ENCODE peak calls at places on chromosomes 4 and X, in five cellular contexts. B is neuronal stem cell, S is trophoblast cell, H is pancreas, Q is Peyer's patch. K is an unnamed sample. For H3K27me3 and H3K4me1, the result is how much of the 10 kb centered on the place peaks cover.

GRCh38 chrX:135421537-135421931 is 210 bp upstream of the SMIM10L2A start:
- DNase-seq in B (peak), S (peak), H (peak), Q (peak), K (no peak)

GRCh38 chrX:118943102-118943501 is 31.3 kb upstream of the LONRF3 start:
- DNase-seq in B (no peak), S (no peak), H (no peak), Q (no peak), K (no peak)

GRCh38 chrX:68387786-68388185 is 45.5 kb downstream of the OPHN1 start:
- DNase-seq in B (no peak), S (peak), H (no peak), Q (no peak), K (no peak)

GRCh38 chr4:137998666-137999429 is 243.3 kb downstream of the SLC7A11 start:
- DNase-seq in B (no peak), S (no peak), H (no peak), Q (no peak), K (no peak)

GRCh38 chr4:82372502-82372873 is 1.3 kb downstream of the HNRNPD start:
- DNase-seq in B (no peak), S (no peak), H (peak), Q (no peak), K (no peak)

GRCh38 chr4:102589743-102590142 is 88.6 kb downstream of the NFKB1 start:
- DNase-seq in B (no peak), S (no peak), H (no peak), Q (no peak), K (no peak)

GRCh38 chrX:87337267-87337666 is 180.3 kb upstream of the KLHL4 start:
- DNase-seq in B (no peak), S (no peak), H (no peak), Q (no peak), K (no peak)

GRCh38 chr4:6574747-6575502 is at the start of gene MAN2B2:
- DNase-seq in B (peak), S (peak), H (peak), Q (peak), K (peak)

GRCh38 chr4:40264995-40265909 is 68.4 kb downstream of the RHOH start:
- DNase-seq in B (no peak), S (peak), H (no peak), Q (no peak), K (no peak)

GRCh38 chr4:140027135-140027534 is 126.8 kb downstream of the MAML3 start:
- DNase-seq in B (no peak), S (no peak), H (no peak), Q (no peak), K (no peak)

GRCh38 chr4:129822708-129823504 is 727.0 kb downstream of the C4orf33 start:
- DNase-seq in B (no peak), S (peak), H (peak), Q (no peak), K (peak)

GRCh38 chr4:47913858-47914218 is 545 bp downstream of the NFXL1 start:
- DNase-seq in B (no peak), S (peak), H (peak), Q (no peak), K (no peak)

GRCh38 chrX:31190221-31190975 is 118.6 kb upstream of the FTHL17 start:
- DNase-seq in B (no peak), S (no peak), H (no peak), Q (no peak), K (no peak)

GRCh38 chrX:31185884-31186283 is 114.0 kb upstream of the FTHL17 start:
- DNase-seq in B (no peak), S (no peak), H (no peak), Q (no peak), K (no peak)

GRCh38 chrX:31181377-31182038 is 109.7 kb upstream of the FTHL17 start:
- DNase-seq in B (no peak), S (no peak), H (no peak), Q (no peak), K (no peak)

DNA sequence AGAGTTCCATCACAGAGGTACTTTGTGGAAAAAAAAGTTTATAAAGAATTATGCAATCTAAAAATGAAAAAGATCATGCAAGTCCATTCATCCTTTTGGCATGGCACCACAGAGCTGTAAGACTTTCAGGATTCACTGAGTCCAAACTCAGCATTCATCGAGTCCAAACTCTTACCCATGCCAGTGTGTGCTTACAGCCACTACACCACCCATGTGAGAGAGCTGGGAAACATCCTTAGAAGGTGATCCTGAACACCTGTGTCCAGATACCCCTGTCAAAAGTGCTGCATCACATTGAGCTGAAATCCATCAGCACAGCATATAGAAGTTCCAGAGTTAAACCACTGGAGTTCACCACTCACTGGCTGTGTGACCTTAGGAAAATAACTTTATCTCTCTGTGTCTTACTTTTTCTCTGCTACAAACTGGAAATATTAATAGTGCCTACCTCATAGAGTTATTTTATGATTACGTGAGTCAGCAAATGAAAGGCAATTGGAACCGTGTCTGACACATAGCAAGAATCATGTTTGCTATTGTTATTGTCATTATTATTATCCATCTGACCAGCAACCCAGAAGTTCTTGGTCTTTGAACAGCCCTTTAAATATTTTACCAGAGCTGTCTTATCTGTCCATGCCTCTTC is 115.0 kb upstream of the FTHL17 start:
- DNase-seq in B (no peak), S (no peak), H (no peak), Q (no peak), K (no peak)
- H3K27me3 ChIP-seq in B (under half), S (under half), H (under half), Q (under half), K (under half)

GRCh38 chrX:12975999-12976558 is 1.2 kb downstream of the TMSB4X start:
- DNase-seq in B (peak), S (no peak), H (peak), Q (peak), K (peak)

GRCh38 chrX:12974797-12975669 is at the start of gene TMSB4X:
- DNase-seq in B (peak), S (no peak), H (peak), Q (peak), K (peak)

GRCh38 chrX:12974217-12974796 is 603 bp upstream of the TMSB4X start:
- DNase-seq in B (peak), S (no peak), H (peak), Q (peak), K (peak)

GRCh38 chrX:12973561-12974216 is 1.2 kb upstream of the TMSB4X start:
- DNase-seq in B (no peak), S (no peak), H (no peak), Q (no peak), K (no peak)

GRCh38 chrX:12975670-12975965 is 708 bp downstream of the TMSB4X start:
- DNase-seq in B (no peak), S (no peak), H (peak), Q (no peak), K (no peak)
- H3K4me1 ChIP-seq in B (under half), S (under half), H (under half), Q (under half), K (under half)

DNA sequence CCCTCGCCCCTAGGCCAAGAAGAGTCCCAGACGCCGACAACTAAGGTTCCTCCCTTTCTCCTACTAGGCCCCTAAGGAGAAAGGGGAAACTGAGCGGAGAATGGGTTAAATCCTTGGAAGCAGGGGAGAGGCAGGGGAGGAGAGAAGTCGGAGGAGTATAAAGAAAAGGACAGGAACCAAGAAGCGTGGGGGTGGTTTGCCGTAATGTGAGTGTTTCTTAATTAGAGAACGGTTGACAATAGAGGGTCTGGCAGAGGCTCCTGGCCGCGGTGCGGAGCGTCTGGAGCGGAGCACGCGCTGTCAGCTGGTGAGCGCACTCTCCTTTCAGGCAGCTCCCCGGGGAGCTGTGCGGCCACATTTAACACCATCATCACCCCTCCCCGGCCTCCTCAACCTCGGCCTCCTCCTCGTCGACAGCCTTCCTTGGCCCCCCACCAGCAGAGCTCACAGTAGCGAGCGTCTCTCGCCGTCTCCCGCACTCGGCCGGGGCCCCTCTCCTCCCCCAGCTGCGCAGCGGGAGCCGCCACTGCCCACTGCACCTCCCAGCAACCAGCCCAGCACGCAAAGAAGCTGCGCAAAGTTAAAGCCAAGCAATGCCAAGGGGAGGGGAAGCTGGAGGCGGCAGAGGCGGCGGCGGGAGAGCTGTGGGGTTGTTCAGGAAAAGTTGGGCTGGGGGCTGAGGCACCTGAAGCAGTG is 6.0 kb downstream of the ATOH1 start:
- DNase-seq in B (peak), S (no peak), H (no peak), Q (no peak), K (no peak)
- H3K27me3 ChIP-seq in B (half or more), S (under half), H (under half), Q (under half), K (under half)

DNA sequence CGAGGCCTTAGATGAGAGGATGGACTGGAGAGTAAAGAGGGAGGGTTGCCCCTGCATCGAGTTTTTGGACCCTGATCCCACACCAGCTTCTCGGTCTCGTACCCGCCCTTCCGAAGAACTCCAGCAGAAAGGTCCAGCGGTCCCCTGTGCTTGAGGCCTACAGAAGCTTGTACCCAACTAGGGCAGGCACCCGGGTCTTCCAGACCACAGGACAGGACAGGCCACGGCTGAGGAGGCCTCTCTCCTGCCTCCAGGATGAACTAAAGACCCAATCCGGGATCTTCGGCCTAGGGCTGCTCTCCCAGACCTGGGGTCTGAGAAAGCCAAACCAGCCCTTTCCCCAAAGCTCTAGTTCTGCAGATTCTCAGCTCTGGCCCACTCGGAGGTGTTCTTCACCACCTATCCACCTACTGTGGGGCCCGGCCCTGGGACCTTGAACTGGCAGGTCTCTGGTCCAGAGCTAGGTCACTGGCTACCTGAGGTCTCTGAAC is 1.2 kb downstream of the NKX3-2 start:
- DNase-seq in B (no peak), S (no peak), H (no peak), Q (no peak), K (no peak)
- H3K4me1 ChIP-seq in B (under half), S (under half), H (under half), Q (under half), K (under half)

DNA sequence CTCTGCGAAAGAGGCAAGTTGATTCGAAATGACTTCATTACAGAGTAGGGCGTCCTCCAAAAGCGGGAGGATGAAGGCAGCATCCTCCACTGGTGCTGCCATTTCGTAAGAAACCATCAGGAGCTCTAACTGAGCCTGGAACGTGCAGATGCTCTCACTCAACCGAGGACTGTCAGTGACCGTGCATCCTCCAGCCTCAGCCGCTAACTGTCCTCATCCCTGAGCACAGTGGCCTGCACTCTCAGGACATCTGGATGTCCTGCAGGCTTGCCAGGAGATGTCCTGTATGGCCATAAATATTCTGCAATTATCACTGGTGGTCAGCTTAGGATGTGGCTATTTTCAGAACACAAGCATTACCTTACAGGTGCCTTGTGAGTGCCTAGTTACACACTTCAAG is 107.1 kb upstream of the ADRA2C start:
- DNase-seq in B (no peak), S (no peak), H (no peak), Q (no peak), K (no peak)
- H3K27me3 ChIP-seq in B (half or more), S (under half), H (under half), Q (under half), K (half or more)

DNA sequence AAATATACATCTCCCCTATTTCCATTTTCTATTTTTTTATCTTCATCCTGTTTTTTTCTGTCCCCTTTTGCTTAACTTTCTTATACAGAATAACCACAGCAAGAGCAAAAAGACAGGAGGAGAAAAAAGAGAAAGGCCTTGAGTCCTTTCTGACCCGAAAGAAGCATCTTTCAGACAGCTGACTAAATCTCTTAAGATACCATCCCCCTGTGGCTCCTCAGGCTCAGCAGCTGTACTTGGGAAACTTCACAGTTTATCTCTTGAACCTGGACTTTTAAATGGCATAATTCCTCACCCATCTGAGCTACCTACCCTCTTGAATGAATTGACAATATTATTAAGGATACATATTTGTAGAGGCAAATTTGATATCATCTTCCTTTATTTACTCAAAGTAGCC is 100.2 kb downstream of the FIP1L1 start:
- DNase-seq in B (no peak), S (no peak), H (no peak), Q (no peak), K (no peak)
- H3K4me1 ChIP-seq in B (under half), S (under half), H (under half), Q (under half), K (under half)

GRCh38 chrX:73525928-73526690 is 36.9 kb upstream of the CHIC1 start:
- DNase-seq in B (no peak), S (no peak), H (no peak), Q (no peak), K (no peak)

GRCh38 chrX:73524906-73525305 is 38.1 kb upstream of the CHIC1 start:
- DNase-seq in B (no peak), S (no peak), H (no peak), Q (no peak), K (no peak)
- H3K27me3 ChIP-seq in B (under half), S (under half), H (under half), Q (under half), K (under half)

DNA sequence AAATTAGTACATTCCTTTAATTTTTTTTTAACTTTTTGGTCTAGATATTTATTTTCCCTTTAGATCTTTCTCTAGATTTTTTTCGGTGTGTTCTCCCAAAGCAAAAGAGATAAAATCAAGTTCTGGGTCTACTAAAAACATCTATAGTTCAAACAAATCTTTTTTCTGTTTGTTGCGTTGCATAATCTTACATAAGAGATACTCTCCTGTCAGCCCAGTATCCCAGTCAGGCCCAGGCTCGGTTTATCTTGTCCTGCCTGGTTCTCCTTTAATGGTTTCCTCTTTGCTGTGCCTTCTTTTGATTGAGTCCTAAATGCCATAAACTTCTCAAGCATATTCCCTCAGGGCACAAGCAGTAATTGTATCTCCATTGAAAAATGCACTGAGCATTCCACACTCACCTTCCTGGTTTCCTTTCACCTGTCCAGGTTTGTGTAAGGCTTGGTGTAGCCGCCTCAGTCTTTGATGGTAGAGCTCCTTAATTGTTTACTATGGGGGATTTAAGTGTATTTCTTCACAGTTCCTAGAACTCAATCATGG is 104.9 kb downstream of the TMEM131L start:
- DNase-seq in B (no peak), S (peak), H (no peak), Q (no peak), K (peak)
- H3K4me1 ChIP-seq in B (under half), S (under half), H (under half), Q (under half), K (under half)

GRCh38 chrX:140495739-140496138 is 9.1 kb downstream of the SOX3 start:
- DNase-seq in B (no peak), S (no peak), H (no peak), Q (no peak), K (no peak)
- H3K27me3 ChIP-seq in B (under half), S (under half), H (under half), Q (under half), K (under half)

GRCh38 chr4:94532016-94532789 is 80.5 kb downstream of the PDLIM5 start:
- DNase-seq in B (no peak), S (peak), H (no peak), Q (no peak), K (no peak)
- H3K4me1 ChIP-seq in B (under half), S (under half), H (under half), Q (under half), K (under half)

K was measured in PC-9.